ENCODE peak calls at places on chromosome 21, in ten cellular contexts. Z is memory B cell, N is GM13977, V is mammary epithelial cell, F is hepatic stellate cell, W is BJ, L is HT1080, I is brain microvascular endothelial cell, D is AG09319, G is foreskin fibroblast. U is an unnamed sample.

GRCh38 chr21:45959779-45960390 is 21.7 kb upstream of the COL6A1 start:
- DNase-seq in Z (no peak), N (no peak), V (no peak), F (no peak), W (no peak), L (no peak), I (no peak), D (no peak), G (no peak), U (no peak)

GRCh38 chr21:28358702-28359101 is 634.0 kb downstream of the LTN1 start:
- DNase-seq in Z (no peak), N (no peak), V (no peak), F (no peak), W (no peak), L (no peak), I (no peak), D (no peak), G (no peak), U (no peak)

GRCh38 chr21:27206368-27206982 is 239.6 kb upstream of the ADAMTS5 start:
- DNase-seq in Z (no peak), N (no peak), V (no peak), F (peak), W (no peak), L (peak), I (peak), D (no peak), G (peak), U (no peak)

GRCh38 chr21:44817914-44818635 is at the start of gene SUMO3:
- DNase-seq in Z (peak), N (peak), V (peak), F (peak), W (no peak), L (peak), I (peak), D (peak), G (peak), U (peak)

GRCh38 chr21:42238185-42238934 is 19.4 kb downstream of the ABCG1 start:
- DNase-seq in Z (no peak), N (no peak), V (no peak), F (no peak), W (no peak), L (no peak), I (no peak), D (no peak), G (no peak), U (no peak)

GRCh38 chr21:28770867-28771661 is 221.6 kb downstream of the LTN1 start:
- DNase-seq in Z (no peak), N (no peak), V (no peak), F (no peak), W (peak), L (no peak), I (no peak), D (no peak), G (peak), U (no peak)

GRCh38 chr21:37257526-37257966 is 9.6 kb downstream of the VPS26C start:
- DNase-seq in Z (peak), N (peak), V (no peak), F (peak), W (no peak), L (no peak), I (peak), D (no peak), G (no peak), U (peak)

GRCh38 chr21:33025106-33025470 is 647 bp upstream of the OLIG2 start:
- DNase-seq in Z (no peak), N (peak), V (no peak), F (no peak), W (no peak), L (no peak), I (no peak), D (no peak), G (no peak), U (no peak)

GRCh38 chr21:35720065-35720810 is 340.1 kb downstream of the SETD4 start:
- DNase-seq in Z (no peak), N (no peak), V (no peak), F (no peak), W (no peak), L (no peak), I (no peak), D (no peak), G (no peak), U (no peak)

GRCh38 chr21:43370091-43370658 is 56.8 kb downstream of the SIK1 start:
- DNase-seq in Z (no peak), N (no peak), V (peak), F (no peak), W (no peak), L (no peak), I (no peak), D (no peak), G (peak), U (peak)

GRCh38 chr21:35072557-35072956 is 23.5 kb upstream of the RUNX1 start:
- DNase-seq in Z (no peak), N (no peak), V (no peak), F (no peak), W (no peak), L (no peak), I (no peak), D (no peak), G (no peak), U (no peak)

GRCh38 chr21:34177919-34178567 is 104.7 kb downstream of the MRPS6 start:
- DNase-seq in Z (no peak), N (no peak), V (no peak), F (no peak), W (no peak), L (no peak), I (no peak), D (no peak), G (no peak), U (no peak)

GRCh38 chr21:22791376-22791775 is 1793.2 kb downstream of the NCAM2 start:
- DNase-seq in Z (no peak), N (no peak), V (no peak), F (no peak), W (no peak), L (no peak), I (no peak), D (no peak), G (no peak), U (no peak)

GRCh38 chr21:17818158-17819113 is 720 bp downstream of the C21orf91 start:
- DNase-seq in Z (peak), N (peak), V (peak), F (peak), W (no peak), L (peak), I (peak), D (no peak), G (peak), U (peak)

GRCh38 chr21:38979271-38980196 is 173.8 kb downstream of the ETS2 start:
- DNase-seq in Z (no peak), N (no peak), V (peak), F (peak), W (no peak), L (no peak), I (no peak), D (no peak), G (peak), U (peak)

GRCh38 chr21:41170442-41170841 is 2.5 kb downstream of the BACE2 start:
- DNase-seq in Z (no peak), N (peak), V (peak), F (peak), W (no peak), L (peak), I (no peak), D (no peak), G (peak), U (peak)

GRCh38 chr21:41557884-41558283 is 49.9 kb upstream of the TMPRSS2 start:
- DNase-seq in Z (no peak), N (no peak), V (no peak), F (no peak), W (no peak), L (no peak), I (no peak), D (no peak), G (no peak), U (no peak)

GRCh38 chr21:16117331-16117730 is 387.5 kb downstream of the USP25 start:
- DNase-seq in Z (no peak), N (no peak), V (no peak), F (no peak), W (no peak), L (no peak), I (no peak), D (no peak), G (peak), U (no peak)

GRCh38 chr21:35548904-35549615 is 500.0 kb upstream of the RUNX1 start:
- DNase-seq in Z (no peak), N (no peak), V (peak), F (no peak), W (no peak), L (no peak), I (no peak), D (no peak), G (no peak), U (no peak)

GRCh38 chr21:42829954-42830353 is 49.4 kb downstream of the WDR4 start:
- DNase-seq in Z (no peak), N (no peak), V (no peak), F (no peak), W (no peak), L (no peak), I (no peak), D (no peak), G (no peak), U (no peak)

GRCh38 chr21:17732306-17732705 is 86.8 kb downstream of the C21orf91 start:
- DNase-seq in Z (no peak), N (no peak), V (peak), F (no peak), W (no peak), L (no peak), I (peak), D (no peak), G (peak), U (peak)

U was measured in epithelial cell of esophagus.